ENCODE peak calls at places on chromosome 16, in nine cellular contexts. Q is dermis microvascular lymphatic vessel endothelial cell; M is activated CD4-positive, alpha-beta T cell treated with anti-CD3 and anti-CD28 coated beads for 48 hours; Y is AG09319; L is stimulated activated CD8-positive, alpha-beta memory T cell treated with anti-CD3 and anti-CD28 coated beads, Interleukin-4, amount 100 ng/mL, for 4 hours; P is stimulated activated CD4-positive, alpha-beta T cell treated with anti-CD3 and anti-CD28 coated beads, Interleukin-1b, Interleukin-23, amount 100 ng/mL, for 1 hour; N is foreskin melanocyte; J is CD4-positive, CD25-positive, alpha-beta regulatory T cell; G is HS-5. I is an unnamed sample.

GRCh38 chr16:2270588-2271470 is 2.9 kb upstream of the RNPS1 start:
- DNase-seq in G (no peak), M (no peak), Y (no peak), N (no peak), Q (no peak), L (no peak), P (no peak), J (no peak), I (no peak)

GRCh38 chr16:87202346-87202745 is 114.8 kb downstream of the C16orf95 start:
- DNase-seq in J (no peak), Y (no peak), Q (no peak), L (no peak), M (no peak), G (no peak), N (no peak), P (no peak), I (no peak)

GRCh38 chr16:12655530-12655929 is 148.2 kb downstream of the CPPED1 start:
- DNase-seq in P (no peak), N (no peak), Y (no peak), G (no peak), J (no peak), L (no peak), Q (no peak), M (no peak), I (no peak)

GRCh38 chr16:48146131-48146530 is 9.7 kb downstream of the ABCC12 start:
- DNase-seq in J (no peak), G (no peak), Q (no peak), Y (no peak), M (no peak), N (no peak), P (no peak), L (no peak), I (no peak)

GRCh38 chr16:3578121-3578520 is 918 bp upstream of the NLRC3 start:
- DNase-seq in Y (no peak), J (no peak), G (no peak), Q (no peak), N (no peak), P (peak; percentile 29), L (peak; percentile 26), M (peak; percentile 59), I (no peak)

GRCh38 chr16:69057400-69058378 is 47.8 kb upstream of the HAS3 start:
- DNase-seq in P (no peak), M (no peak), Y (no peak), Q (peak; percentile 69), J (no peak), N (no peak), G (peak; percentile 82), L (no peak), I (peak; percentile 82)

GRCh38 chr16:54509406-54509931 is 222.9 kb upstream of the IRX3 start:
- DNase-seq in M (no peak), Q (no peak), Y (no peak), L (no peak), P (no peak), N (no peak), G (no peak), J (no peak), I (no peak)

GRCh38 chr16:66537236-66537635 is 12.7 kb downstream of the TK2 start:
- DNase-seq in J (no peak), N (no peak), L (no peak), G (no peak), Q (no peak), P (no peak), Y (no peak), M (no peak), I (no peak)

GRCh38 chr16:11546522-11547485 is 39.9 kb downstream of the LITAF start:
- DNase-seq in P (no peak), Q (no peak), N (peak; percentile 90), M (no peak), L (no peak), Y (peak; percentile 56), J (no peak), G (peak; percentile 8), I (no peak)

GRCh38 chr16:12971216-12971615 is 69.8 kb downstream of the SHISA9 start:
- DNase-seq in L (no peak), J (no peak), Q (no peak), M (peak; percentile 3), N (no peak), P (no peak), Y (no peak), G (peak; percentile 38), I (peak; percentile 66)

GRCh38 chr16:72530434-72530833 is 358.5 kb upstream of the PMFBP1 start:
- DNase-seq in Q (no peak), P (no peak), M (no peak), J (no peak), Y (no peak), N (peak; percentile 11), G (peak; percentile 64), L (no peak), I (peak; percentile 78)

GRCh38 chr16:77330332-77331043 is 104.3 kb downstream of the ADAMTS18 start:
- DNase-seq in Y (no peak), L (no peak), M (peak; percentile 28), P (no peak), G (no peak), N (no peak), Q (no peak), J (no peak), I (no peak)

GRCh38 chr16:3022208-3022696 is 1.5 kb downstream of the HCFC1R1 start:
- DNase-seq in J (peak; percentile 68), Q (peak; percentile 45), N (peak; percentile 91), L (peak; percentile 87), G (peak; percentile 79), Y (peak; percentile 89), M (peak; percentile 95), P (peak; percentile 60), I (peak; percentile 81)

GRCh38 chr16:49183911-49184310 is 97.7 kb downstream of the CBLN1 start:
- DNase-seq in M (peak; percentile 4), P (no peak), Y (no peak), L (no peak), Q (no peak), J (no peak), G (no peak), N (no peak), I (peak; percentile 4)

GRCh38 chr16:74455619-74456289 is 34.5 kb upstream of the CLEC18B start:
- DNase-seq in M (no peak), P (no peak), L (no peak), Y (no peak), N (no peak), J (no peak), Q (no peak), G (peak; percentile 65), I (peak; percentile 59)

GRCh38 chr16:80198995-80199299 is 341.8 kb upstream of the DYNLRB2 start:
- DNase-seq in L (no peak), Y (no peak), P (no peak), Q (no peak), J (no peak), G (no peak), N (no peak), M (no peak), I (peak; percentile 12)

GRCh38 chr16:8850279-8850885 is 18.4 kb downstream of the CARHSP1 start:
- DNase-seq in M (no peak), P (no peak), G (peak; percentile 88), Q (peak; percentile 73), J (no peak), L (no peak), N (no peak), Y (no peak), I (peak; percentile 61)

GRCh38 chr16:74107795-74108610 is 188.6 kb upstream of the PSMD7 start:
- DNase-seq in N (peak; percentile 32), G (no peak), P (no peak), L (no peak), Q (peak; percentile 29), J (no peak), Y (no peak), M (peak; percentile 51), I (peak; percentile 28)

GRCh38 chr16:53744449-53744848 is 40.5 kb downstream of the FTO start:
- DNase-seq in G (no peak), N (no peak), J (no peak), L (no peak), Q (no peak), M (peak; percentile 15), P (no peak), Y (no peak), I (no peak)

GRCh38 chr16:23464196-23464595 is 11.2 kb upstream of the COG7 start:
- DNase-seq in P (no peak), Q (no peak), Y (no peak), G (no peak), L (no peak), J (no peak), N (peak; percentile 48), M (no peak), I (no peak)

GRCh38 chr16:21602785-21603184 is 3.4 kb downstream of the METTL9 start:
- DNase-seq in G (no peak), M (no peak), N (no peak), L (no peak), Y (no peak), J (no peak), P (no peak), Q (no peak), I (no peak)

GRCh38 chr16:86836503-86837125 is 258.3 kb downstream of the FOXL1 start:
- DNase-seq in P (no peak), N (peak; percentile 91), J (no peak), G (peak; percentile 71), Q (peak; percentile 92), L (no peak), Y (peak; percentile 56), M (no peak), I (peak; percentile 75)

GRCh38 chr16:62927122-62927521 is 890.9 kb upstream of the CDH8 start:
- DNase-seq in M (no peak), N (no peak), J (no peak), L (no peak), P (no peak), G (no peak), Q (no peak), Y (no peak), I (no peak)

GRCh38 chr16:8237452-8237851 is 352.9 kb downstream of the TMEM114 start:
- DNase-seq in Q (no peak), J (no peak), L (no peak), G (no peak), N (no peak), Y (no peak), M (no peak), P (no peak), I (no peak)

GRCh38 chr16:3577302-3577752 is at the start of gene NLRC3:
- DNase-seq in Q (no peak), N (no peak), L (peak; percentile 24), P (peak; percentile 6), J (peak; percentile 18), M (peak; percentile 51), Y (no peak), G (no peak), I (no peak)

GRCh38 chr16:88455610-88456355 is 2.7 kb downstream of the ZFPM1 start:
- DNase-seq in L (peak; percentile 73), M (peak; percentile 90), Q (no peak), G (no peak), J (peak; percentile 59), Y (peak; percentile 10), N (no peak), P (no peak), I (peak; percentile 24)

GRCh38 chr16:30368122-30368791 is 2.0 kb downstream of the TBC1D10B start:
- DNase-seq in Y (no peak), Q (no peak), N (no peak), L (no peak), G (peak; percentile 29), J (no peak), M (no peak), P (no peak), I (peak; percentile 37)

GRCh38 chr16:58509256-58510096 is 5.8 kb upstream of the SETD6 start:
- DNase-seq in J (no peak), M (no peak), N (no peak), P (no peak), L (no peak), G (no peak), Q (no peak), Y (no peak), I (no peak)

GRCh38 chr16:85004587-85005205 is 6.6 kb downstream of the ZDHHC7 start:
- DNase-seq in G (peak; percentile 48), Y (peak; percentile 35), J (no peak), P (no peak), M (no peak), L (no peak), N (no peak), Q (no peak), I (peak; percentile 78)

GRCh38 chr16:19116711-19117449 is 3.1 kb downstream of the ITPRIPL2 start:
- DNase-seq in M (no peak), G (no peak), Y (no peak), P (no peak), Q (no peak), N (no peak), L (no peak), J (no peak), I (no peak)

GRCh38 chr16:53863861-53864260 is 159.9 kb downstream of the FTO start:
- DNase-seq in L (no peak), J (no peak), G (no peak), Y (no peak), N (no peak), P (no peak), M (no peak), Q (no peak), I (no peak)